ENCODE peak calls at places on chromosomes 1 and 21, in nine cellular contexts. O, V, C, I, M, Q, J, K and N are unnamed samples.

GRCh38 chr21:38929137-38929536 is 123.4 kb downstream of the ETS2 start:
- DNase-seq in V (no peak), I (no peak), J (no peak), K (no peak), O (no peak), Q (no peak), M (no peak), C (no peak), N (no peak)

GRCh38 chr21:44300262-44300959 is 558 bp downstream of the PFKL start:
- DNase-seq in O (no peak), I (peak), J (peak), Q (peak), V (no peak), M (peak), K (peak), C (no peak), N (peak)

GRCh38 chr1:209199822-209200221 is 383.7 kb upstream of the CAMK1G start:
- DNase-seq in C (no peak), K (no peak), J (no peak), O (no peak), M (no peak), V (no peak), I (peak), Q (no peak), N (no peak)

GRCh38 chr1:46394108-46394871 is at the start of gene FAAH:
- DNase-seq in V (no peak), J (peak), I (peak), Q (peak), C (no peak), K (peak), O (no peak), M (peak), N (peak)

GRCh38 chr1:150464422-150464826 is 22.8 kb upstream of the TARS2 start:
- DNase-seq in C (peak), M (peak), Q (peak), K (no peak), O (no peak), V (peak), J (peak), I (peak), N (peak)

GRCh38 chr1:65948609-65949229 is 156.0 kb downstream of the PDE4B start:
- DNase-seq in Q (no peak), I (no peak), V (peak), K (no peak), J (no peak), C (peak), M (no peak), O (no peak), N (no peak)

GRCh38 chr1:91569411-91570104 is 68.9 kb downstream of the CDC7 start:
- DNase-seq in Q (peak), C (peak), O (peak), J (no peak), K (peak), V (peak), I (peak), M (peak), N (peak)

GRCh38 chr1:7584643-7585042 is 186.5 kb upstream of the VAMP3 start:
- DNase-seq in I (no peak), V (no peak), O (no peak), K (no peak), J (peak), M (no peak), C (no peak), Q (no peak), N (peak)

GRCh38 chr21:42503711-42504110 is 7.7 kb upstream of the RSPH1 start:
- DNase-seq in C (no peak), V (no peak), K (no peak), O (no peak), J (no peak), I (no peak), Q (no peak), M (no peak), N (no peak)

GRCh38 chr1:229156819-229157218 is 114.1 kb upstream of the RAB4A start:
- DNase-seq in O (no peak), K (no peak), V (no peak), Q (no peak), M (no peak), I (peak), C (no peak), J (no peak), N (no peak)

GRCh38 chr1:115302390-115302961 is 35.6 kb downstream of the NGF start:
- DNase-seq in Q (no peak), M (no peak), I (no peak), O (peak), J (no peak), V (peak), K (no peak), C (peak), N (peak)

GRCh38 chr1:143720087-143721023 is 251.4 kb downstream of the FAM72C start:
- DNase-seq in C (no peak), Q (no peak), O (no peak), I (no peak), V (no peak), K (no peak), M (peak), J (peak), N (peak)

GRCh38 chr1:52634111-52634510 is 1.1 kb downstream of the SHISAL2A start:
- DNase-seq in M (no peak), C (no peak), Q (no peak), I (no peak), V (no peak), J (peak), O (no peak), K (no peak), N (no peak)

GRCh38 chr1:46520063-46520911 is 30.7 kb downstream of the DMBX1 start:
- DNase-seq in Q (no peak), M (no peak), O (peak), I (peak), J (peak), C (peak), K (no peak), V (no peak), N (no peak)